ENCODE peak calls at places on chromosomes 7 and 10, in four cellular contexts. L is PC-3; U is activated CD4-positive, alpha-beta T cell treated with anti-CD3 and anti-CD28 coated beads, Interleukin-2, amount 50 U/mL, for 1 hour; G is left lung. F is an unnamed sample.

GRCh38 chr7:21851445-21852043 is 94.2 kb downstream of the CDCA7L start:
- DNase-seq in L (no peak), U (no peak), G (no peak), F (no peak)

GRCh38 chr10:34163075-34163905 is 651.8 kb downstream of the PARD3 start:
- DNase-seq in L (peak), U (no peak), G (no peak), F (no peak)

GRCh38 chr10:69338133-69338456 is 59.8 kb downstream of the HK1 start:
- DNase-seq in L (no peak), U (no peak), G (no peak), F (no peak)

GRCh38 chr10:124083740-124084397 is 9.5 kb downstream of the CHST15 start:
- DNase-seq in L (no peak), U (no peak), G (no peak), F (no peak)

GRCh38 chr7:90530263-90530662 is 60.8 kb downstream of the PTTG1IP2 start:
- DNase-seq in L (no peak), U (no peak), G (no peak), F (no peak)

GRCh38 chr10:15744217-15744865 is 24.6 kb upstream of the ITGA8 start:
- DNase-seq in L (peak), U (peak), G (no peak), F (no peak)

GRCh38 chr7:50855526-50855925 is 72.8 kb upstream of the GRB10 start:
- DNase-seq in L (no peak), U (no peak), G (no peak), F (no peak)

GRCh38 chr7:81285142-81285871 is 366.5 kb upstream of the SEMA3C start:
- DNase-seq in L (peak), U (no peak), G (no peak), F (no peak)

GRCh38 chr7:90766814-90767564 is 170.9 kb downstream of the CDK14 start:
- DNase-seq in L (peak), U (no peak), G (no peak), F (peak)

GRCh38 chr7:3805151-3805550 is 504.1 kb downstream of the SDK1 start:
- DNase-seq in L (peak), U (no peak), G (no peak), F (no peak)

GRCh38 chr10:125113661-125114388 is 46.5 kb downstream of the CTBP2 start:
- DNase-seq in L (no peak), U (no peak), G (no peak), F (no peak)

GRCh38 chr7:140190588-140190987 is 13.8 kb upstream of the KDM7A start:
- DNase-seq in L (no peak), U (no peak), G (no peak), F (no peak)

GRCh38 chr7:15130666-15131541 is 228.4 kb upstream of the DGKB start:
- DNase-seq in L (peak), U (no peak), G (no peak), F (no peak)

GRCh38 chr7:27928001-27928400 is 188.0 kb downstream of the TAX1BP1 start:
- DNase-seq in L (no peak), U (no peak), G (no peak), F (no peak)

GRCh38 chr7:26490631-26491624 is 199.3 kb downstream of the SNX10 start:
- DNase-seq in L (peak), U (no peak), G (no peak), F (peak)

GRCh38 chr10:22849077-22849810 is 78.6 kb upstream of the ARMC3 start:
- DNase-seq in L (no peak), U (no peak), G (peak), F (no peak)

GRCh38 chr7:38542156-38542555 is 89.0 kb downstream of the AMPH start:
- DNase-seq in L (no peak), U (no peak), G (no peak), F (no peak)

GRCh38 chr7:28778781-28779180 is 179.3 kb downstream of the TRIL start:
- DNase-seq in L (peak), U (no peak), G (no peak), F (no peak)

GRCh38 chr10:25701651-25702050 is 232.4 kb upstream of the MYO3A start:
- DNase-seq in L (no peak), U (no peak), G (peak), F (no peak)

GRCh38 chr7:502296-502695 is 17.4 kb downstream of the PDGFA start:
- DNase-seq in L (no peak), U (no peak), G (peak), F (peak)

F was measured in RWPE2.